ENCODE peak calls at places on chromosomes 4 and X, in four cellular contexts. G is PC-3, V is uterus, W is brain microvascular endothelial cell. L is an unnamed sample.

GRCh38 chr4:88012652-88013051 is 5.2 kb downstream of the PKD2 start:
- DNase-seq in G (no peak), V (no peak), W (no peak), L (no peak)

GRCh38 chr4:82371398-82371972 is 2.3 kb downstream of the HNRNPD start:
- DNase-seq in G (peak; percentile 3), V (no peak), W (no peak), L (peak; percentile 34)

GRCh38 chr4:6506616-6507140 is 34.3 kb upstream of the PPP2R2C start:
- DNase-seq in G (no peak), V (no peak), W (no peak), L (no peak)

GRCh38 chrX:46152756-46153155 is 392.5 kb downstream of the ZNF674 start:
- DNase-seq in G (no peak), V (no peak), W (no peak), L (no peak)

GRCh38 chrX:152138388-152138784 is at the start of gene MAGEA10:
- DNase-seq in G (no peak), V (no peak), W (no peak), L (no peak)

GRCh38 chr4:110616162-110617062 is 6.5 kb downstream of the PITX2 start:
- DNase-seq in G (no peak), V (no peak), W (no peak), L (no peak)

GRCh38 chr4:70849277-70849676 is 9.6 kb upstream of the GRSF1 start:
- DNase-seq in G (no peak), V (no peak), W (no peak), L (no peak)

GRCh38 chr4:83234902-83235644 is 49.5 kb downstream of the COQ2 start:
- DNase-seq in G (peak; percentile 46), V (no peak), W (no peak), L (no peak)

GRCh38 chr4:39030726-39031125 is 1.5 kb downstream of the TMEM156 start:
- DNase-seq in G (no peak), V (no peak), W (no peak), L (no peak)

GRCh38 chr4:41215969-41216293 is 1.6 kb upstream of the APBB2 start:
- DNase-seq in G (no peak), V (no peak), W (no peak), L (peak; percentile 52)

GRCh38 chr4:41216294-41217019 is 2.1 kb upstream of the APBB2 start:
- DNase-seq in G (peak; percentile 83), V (peak; percentile 78), W (no peak), L (peak; percentile 86)

GRCh38 chr4:41217373-41217772 is 3.0 kb upstream of the APBB2 start:
- DNase-seq in G (no peak), V (no peak), W (no peak), L (no peak)

GRCh38 chr4:41218703-41219102 is 4.4 kb upstream of the APBB2 start:
- DNase-seq in G (no peak), V (no peak), W (no peak), L (no peak)

DNA sequence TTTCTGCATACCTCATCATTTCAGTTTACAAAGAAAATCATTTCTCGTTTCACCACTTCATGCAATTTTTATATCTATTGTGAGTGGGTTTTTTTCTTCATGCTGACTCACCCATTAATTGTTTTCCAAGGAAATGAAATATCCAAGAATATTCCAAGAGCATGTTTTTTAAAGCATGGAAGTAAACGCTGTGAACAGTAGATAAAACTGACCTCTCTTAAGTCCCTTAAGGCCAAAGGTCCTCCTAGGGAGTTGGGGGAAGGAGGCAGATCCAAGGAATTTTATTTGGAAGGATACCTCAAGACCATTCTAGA is 2.6 kb upstream of the APBB2 start:
- DNase-seq in G (peak; percentile 5), V (no peak), W (no peak), L (no peak)
- H3K27me3 ChIP-seq in G (no peaks in the 10 kb centered on the region), V (no peaks in the 10 kb centered on the region), W (no peaks in the 10 kb centered on the region), L (no peaks in the 10 kb centered on the region)

GRCh38 chrX:40950546-40950945 is 134.7 kb upstream of the USP9X start:
- DNase-seq in G (no peak), V (no peak), W (no peak), L (no peak)

GRCh38 chrX:40952855-40953254 is 132.4 kb upstream of the USP9X start:
- DNase-seq in G (peak; percentile 7), V (no peak), W (no peak), L (peak; percentile 73)

GRCh38 chrX:40949071-40949470 is 136.2 kb upstream of the USP9X start:
- DNase-seq in G (no peak), V (no peak), W (no peak), L (no peak)

GRCh38 chrX:40953369-40953768 is 131.9 kb upstream of the USP9X start:
- DNase-seq in G (no peak), V (no peak), W (no peak), L (no peak)
- H3K27me3 ChIP-seq in G (no peaks in the 10 kb centered on the region), V (no peaks in the 10 kb centered on the region), W (no peaks in the 10 kb centered on the region), L (no peaks in the 10 kb centered on the region)

DNA sequence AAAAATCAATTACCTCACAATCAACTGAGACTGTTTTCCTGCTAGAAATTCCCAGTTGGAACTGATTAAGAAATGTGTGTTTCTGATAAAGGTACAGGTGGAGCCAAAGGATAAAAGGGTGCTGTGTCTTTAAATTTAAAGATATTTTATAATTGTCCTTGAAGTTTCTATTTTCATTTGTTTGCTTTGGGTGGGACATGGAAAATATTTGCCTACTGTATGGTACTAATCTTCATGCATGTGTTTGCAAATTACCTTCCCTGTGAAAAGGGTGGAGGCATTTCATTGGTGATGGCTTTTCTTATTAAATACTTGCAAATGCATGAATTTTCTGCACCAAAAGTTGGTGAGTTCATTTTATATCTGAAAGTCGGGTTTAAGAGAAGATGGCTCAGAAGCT is 215.9 kb downstream of the RELL1 start:
- DNase-seq in G (no peak), V (no peak), W (no peak), L (no peak)
- H3K27me3 ChIP-seq in G (no peaks in the 10 kb centered on the region), V (no peaks in the 10 kb centered on the region), W (no peaks in the 10 kb centered on the region), L (peaks cover 2% of the 10 kb centered on the region)

GRCh38 chrX:137567474-137568232 is 1.7 kb downstream of the ZIC3 start:
- DNase-seq in G (no peak), V (no peak), W (no peak), L (no peak)
- H3K27me3 ChIP-seq in G (peaks cover 71% of the 10 kb centered on the region), V (peaks cover 80% of the 10 kb centered on the region), W (peaks cover 6% of the 10 kb centered on the region), L (peaks cover 36% of the 10 kb centered on the region)

DNA sequence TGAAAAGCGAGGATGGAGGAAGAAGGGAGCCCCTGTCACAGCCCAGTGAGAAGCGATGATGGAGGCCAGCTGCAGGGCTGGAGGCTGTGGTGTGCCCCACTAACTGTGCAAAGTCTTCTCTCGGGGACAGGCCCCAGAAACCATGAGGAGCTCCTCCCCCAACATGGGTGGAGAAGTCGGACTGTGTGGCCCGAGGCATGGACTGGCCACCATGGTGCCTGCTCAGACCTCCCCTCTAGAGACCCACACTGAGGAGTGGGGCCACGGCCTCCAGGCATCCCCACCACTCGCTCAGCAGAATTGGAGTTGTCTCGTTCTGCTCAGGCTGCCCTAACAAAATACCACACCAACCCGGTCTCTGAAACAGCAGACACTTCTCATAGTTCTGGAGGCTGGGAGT is 12.2 kb upstream of the PDE6B start:
- DNase-seq in G (no peak), V (no peak), W (no peak), L (no peak)
- H3K27me3 ChIP-seq in G (no peaks in the 10 kb centered on the region), V (no peaks in the 10 kb centered on the region), W (no peaks in the 10 kb centered on the region), L (no peaks in the 10 kb centered on the region)

DNA sequence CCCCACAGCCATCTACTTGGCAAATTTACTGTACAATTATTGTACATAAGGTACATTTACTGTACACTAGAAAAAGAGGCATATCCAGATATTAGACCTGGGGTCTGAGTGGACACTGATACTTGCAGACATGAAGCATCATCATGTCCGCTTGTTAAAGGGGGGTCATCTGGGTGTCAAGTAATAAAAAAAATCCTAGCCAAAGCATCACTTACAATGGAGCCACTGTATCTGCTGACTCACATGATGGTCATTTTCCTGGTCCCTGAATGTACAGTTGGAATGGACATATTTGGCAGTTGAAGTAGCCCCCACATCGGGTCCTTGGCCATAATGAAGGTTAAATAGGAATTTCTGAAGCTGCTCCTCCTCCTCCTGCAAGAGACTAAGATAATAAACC is 228.8 kb downstream of the THOC2 start:
- DNase-seq in G (no peak), V (no peak), W (no peak), L (no peak)
- H3K27me3 ChIP-seq in G (no peaks in the 10 kb centered on the region), V (no peaks in the 10 kb centered on the region), W (no peaks in the 10 kb centered on the region), L (no peaks in the 10 kb centered on the region)

GRCh38 chrX:114903618-114904017 is 113.8 kb downstream of the IL13RA2 start:
- DNase-seq in G (no peak), V (no peak), W (no peak), L (no peak)
- H3K27me3 ChIP-seq in G (no peaks in the 10 kb centered on the region), V (no peaks in the 10 kb centered on the region), W (no peaks in the 10 kb centered on the region), L (no peaks in the 10 kb centered on the region)

DNA sequence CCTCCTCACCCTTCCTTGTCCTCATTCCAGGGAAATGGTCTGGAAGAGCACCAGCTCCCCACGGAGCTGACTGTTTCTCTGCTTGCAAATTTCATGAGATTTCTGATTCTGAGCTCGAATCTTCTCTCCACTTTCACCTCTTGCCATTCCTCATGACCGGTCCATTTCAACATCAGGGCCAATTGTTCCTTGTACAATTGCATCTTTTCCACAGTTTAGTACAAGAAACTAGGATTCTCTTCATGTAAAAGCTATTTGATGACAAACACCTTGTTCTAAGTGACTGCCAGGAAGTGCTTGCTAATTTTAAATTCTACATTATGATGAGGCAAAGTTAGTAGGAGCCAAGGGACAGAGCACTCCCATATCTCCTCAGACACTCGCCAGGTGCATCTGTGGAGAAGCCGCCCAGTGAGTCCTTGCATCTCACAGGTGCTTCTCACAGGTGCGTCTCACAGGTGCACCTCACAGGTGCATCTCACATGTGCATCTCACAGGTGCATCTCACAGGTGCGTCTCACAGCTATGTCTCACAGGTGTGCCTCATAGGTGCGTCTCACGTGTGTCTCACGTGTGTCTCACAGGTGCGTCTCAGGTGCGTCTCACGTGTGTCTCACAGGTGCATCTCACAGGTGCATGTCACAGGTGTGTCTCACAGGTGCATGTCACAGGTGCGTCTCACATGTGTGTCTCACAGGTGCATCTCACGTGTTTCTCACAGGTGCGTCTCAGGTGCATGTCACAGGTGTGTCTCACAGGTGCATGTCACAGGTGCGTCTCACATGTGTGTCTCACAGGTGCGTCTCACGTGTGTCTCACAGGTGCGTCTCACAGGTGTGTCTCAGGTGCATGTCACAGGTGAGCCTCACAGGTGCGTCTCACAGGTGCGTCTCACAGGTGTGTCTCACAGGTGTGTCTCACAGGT is 3.0 kb upstream of the PDE6B start:
- DNase-seq in G (no peak), V (no peak), W (no peak), L (no peak)
- H3K27me3 ChIP-seq in G (peaks cover 5% of the 10 kb centered on the region), V (no peaks in the 10 kb centered on the region), W (no peaks in the 10 kb centered on the region), L (no peaks in the 10 kb centered on the region)

GRCh38 chr4:185534534-185534849 is 815 bp downstream of the PDLIM3 start:
- DNase-seq in G (no peak), V (no peak), W (no peak), L (peak; percentile 42)
- H3K27me3 ChIP-seq in G (peaks cover 69% of the 10 kb centered on the region), V (no peaks in the 10 kb centered on the region), W (no peaks in the 10 kb centered on the region), L (no peaks in the 10 kb centered on the region)

DNA sequence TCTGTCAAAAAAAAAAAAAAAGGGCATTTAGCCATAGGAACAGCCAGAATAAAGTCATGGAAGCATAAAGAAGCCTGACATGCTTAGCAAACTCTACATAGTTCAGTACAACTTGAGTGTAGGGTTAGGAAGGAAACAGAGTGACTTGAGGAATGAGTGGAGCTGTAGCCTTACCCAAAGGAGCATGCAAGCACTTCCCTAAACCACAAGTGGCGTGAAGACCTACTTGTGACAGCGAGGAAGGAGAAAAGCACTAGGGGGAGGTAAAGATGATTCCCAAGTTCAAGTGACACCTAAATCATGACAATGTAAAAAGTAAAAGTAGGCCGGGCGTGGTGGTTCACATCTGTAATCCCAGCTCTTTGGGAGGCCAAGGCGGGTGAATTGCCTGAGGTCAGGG is 21.8 kb upstream of the IQSEC2 start:
- DNase-seq in G (no peak), V (no peak), W (no peak), L (no peak)
- H3K27me3 ChIP-seq in G (no peaks in the 10 kb centered on the region), V (no peaks in the 10 kb centered on the region), W (no peaks in the 10 kb centered on the region), L (no peaks in the 10 kb centered on the region)

L was measured in endothelial cell of umbilical vein.